ENCODE peak calls at places on chromosomes 7 and 10, in five cellular contexts. Y is astrocyte, U is IMR-90, C is endodermal cell, B is cardiac muscle cell. F is an unnamed sample.
A peak's percentile ranks its signal among the peaks of the same experiment; 100 is the strongest.

GRCh38 chr7:1698951-1699350 is 28.9 kb downstream of the ELFN1 start:
- DNase-seq in Y (no peak), U (no peak), C (no peak), B (no peak), F (no peak)

GRCh38 chr7:102260856-102261255 is 25.8 kb upstream of the SH2B2 start:
- DNase-seq in Y (peak; percentile 44), U (peak; percentile 68), C (peak; percentile 71), B (peak; percentile 74), F (no peak)

GRCh38 chr10:43417950-43418768 is 9.2 kb upstream of the HNRNPF start:
- DNase-seq in Y (no peak), U (no peak), C (no peak), B (no peak), F (no peak)

GRCh38 chr10:132877473-132877872 is 64.9 kb downstream of the CFAP46 start:
- DNase-seq in Y (no peak), U (no peak), C (peak; percentile 22), B (no peak), F (peak; percentile 75)

GRCh38 chr10:1198453-1199344 is 142.5 kb downstream of the WDR37 start:
- DNase-seq in Y (no peak), U (no peak), C (peak; percentile 89), B (peak; percentile 10), F (peak; percentile 54)

GRCh38 chr7:100965723-100966541 is 3.4 kb upstream of the MUC12 start:
- DNase-seq in Y (no peak), U (no peak), C (peak; percentile 100), B (peak; percentile 94), F (peak; percentile 93)

GRCh38 chr10:22617516-22617915 is 96.9 kb downstream of the PIP4K2A start:
- DNase-seq in Y (no peak), U (no peak), C (no peak), B (no peak), F (no peak)

GRCh38 chr10:95391570-95392249 is 100.9 kb upstream of the PDLIM1 start:
- DNase-seq in Y (peak; percentile 39), U (peak; percentile 46), C (peak; percentile 86), B (peak; percentile 68), F (peak; percentile 86)

GRCh38 chr10:114389429-114389828 is 14.9 kb downstream of the AFAP1L2 start:
- DNase-seq in Y (peak; percentile 82), U (peak; percentile 52), C (no peak), B (no peak), F (no peak)

GRCh38 chr7:46352335-46352954 is 431.4 kb upstream of the IGFBP3 start:
- DNase-seq in Y (peak; percentile 40), U (peak; percentile 72), C (peak; percentile 84), B (peak; percentile 80), F (no peak)

GRCh38 chr10:114017266-114017665 is 26.4 kb upstream of the ADRB1 start:
- DNase-seq in Y (no peak), U (no peak), C (no peak), B (no peak), F (no peak)

GRCh38 chr10:60827791-60828488 is 49.7 kb downstream of the CDK1 start:
- DNase-seq in Y (peak; percentile 93), U (peak; percentile 86), C (no peak), B (no peak), F (no peak)

GRCh38 chr10:128064615-128065580 is 61.3 kb downstream of the MKI67 start:
- DNase-seq in Y (peak; percentile 92), U (peak; percentile 49), C (no peak), B (no peak), F (no peak)

GRCh38 chr7:21461282-21461681 is 33.4 kb downstream of the SP4 start:
- DNase-seq in Y (no peak), U (no peak), C (no peak), B (no peak), F (no peak)

GRCh38 chr7:142303650-142304049 is 45.8 kb upstream of the PRSS58 start:
- DNase-seq in Y (no peak), U (no peak), C (peak; percentile 73), B (peak; percentile 58), F (no peak)

GRCh38 chr10:118955531-118956252 is 73.8 kb upstream of the NANOS1 start:
- DNase-seq in Y (no peak), U (no peak), C (peak; percentile 56), B (no peak), F (peak; percentile 23)

GRCh38 chr7:33831389-33832118 is 73.8 kb upstream of the BMPER start:
- DNase-seq in Y (no peak), U (no peak), C (no peak), B (no peak), F (no peak)

GRCh38 chr10:63268798-63269503 is 135.8 kb downstream of the NRBF2 start:
- DNase-seq in Y (peak; percentile 97), U (peak; percentile 97), C (peak; percentile 91), B (peak; percentile 93), F (peak; percentile 88)

GRCh38 chr10:69465457-69466157 is 14.3 kb downstream of the TSPAN15 start:
- DNase-seq in Y (no peak), U (no peak), C (no peak), B (no peak), F (no peak)

GRCh38 chr7:22403344-22403743 is 46.4 kb upstream of the RAPGEF5 start:
- DNase-seq in Y (no peak), U (no peak), C (no peak), B (no peak), F (no peak)

GRCh38 chr10:105354010-105354409 is 712.9 kb downstream of the SORCS3 start:
- DNase-seq in Y (no peak), U (no peak), C (no peak), B (no peak), F (no peak)

GRCh38 chr7:73768661-73769480 is 1.2 kb downstream of the CLDN3 start:
- DNase-seq in Y (no peak), U (no peak), C (peak; percentile 59), B (no peak), F (no peak)

GRCh38 chr10:73931767-73932624 is 21.1 kb downstream of the PLAU start:
- DNase-seq in Y (no peak), U (no peak), C (peak; percentile 87), B (no peak), F (no peak)

GRCh38 chr10:63166742-63167258 is 33.7 kb downstream of the NRBF2 start:
- DNase-seq in Y (peak; percentile 56), U (peak; percentile 85), C (no peak), B (peak; percentile 78), F (no peak)

GRCh38 chr10:11035318-11035920 is 17.7 kb downstream of the CELF2 start:
- DNase-seq in Y (peak; percentile 80), U (peak; percentile 79), C (peak; percentile 76), B (no peak), F (no peak)

GRCh38 chr7:1536768-1537630 is 6.5 kb downstream of the MAFK start:
- DNase-seq in Y (peak; percentile 97), U (peak; percentile 99), C (peak; percentile 94), B (peak; percentile 94), F (peak; percentile 98)

GRCh38 chr10:132678436-132679216 is 107.3 kb downstream of the NKX6-2 start:
- DNase-seq in Y (no peak), U (no peak), C (peak; percentile 21), B (no peak), F (peak; percentile 75)

GRCh38 chr7:43869898-43870240 is 552 bp upstream of the MRPS24 start:
- DNase-seq in Y (peak; percentile 95), U (peak; percentile 96), C (no peak), B (no peak), F (no peak)

GRCh38 chr10:129769381-129770116 is 194.5 kb downstream of the EBF3 start:
- DNase-seq in Y (no peak), U (no peak), C (peak; percentile 26), B (no peak), F (peak; percentile 76)

GRCh38 chr7:29207469-29207868 is 12.9 kb downstream of the CHN2 start:
- DNase-seq in Y (peak; percentile 27), U (no peak), C (no peak), B (no peak), F (no peak)

GRCh38 chr7:44587843-44588711 is 6.0 kb upstream of the TMED4 start:
- DNase-seq in Y (peak; percentile 28), U (peak; percentile 66), C (no peak), B (peak; percentile 41), F (no peak)

GRCh38 chr10:120436431-120437142 is 20.4 kb upstream of the PLPP4 start:
- DNase-seq in Y (no peak), U (no peak), C (no peak), B (no peak), F (no peak)
- TF ChIP-seq CTCF in Y (no peak), U (no peak), C (no peak), B (peak; percentile 12), F (no peak)

DNA sequence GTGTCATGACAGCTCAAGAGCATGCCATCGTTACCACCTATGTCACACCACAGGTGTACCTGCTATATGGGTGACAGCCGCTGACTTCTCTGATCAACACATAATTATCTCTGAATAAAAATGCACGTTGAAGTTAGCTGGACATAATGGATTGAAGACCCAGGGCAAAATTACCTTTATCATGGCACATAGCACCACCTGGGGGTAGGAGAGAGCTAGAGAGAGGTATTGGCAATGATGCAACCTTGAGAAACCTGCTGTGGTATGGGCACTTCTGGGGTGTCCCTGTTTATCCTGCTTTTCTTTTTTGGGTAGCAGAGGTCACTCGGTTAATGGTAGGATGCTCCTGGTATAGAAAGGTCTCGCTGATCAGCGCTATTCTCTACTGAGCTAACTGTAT is 323.3 kb downstream of the TFEC start:
- DNase-seq in Y (no peak), U (peak; percentile 5), C (peak; percentile 66), B (peak; percentile 38), F (no peak)
- TF ChIP-seq CTCF in Y (peak; percentile 18), U (peak; percentile 17), C (peak; percentile 76), B (peak; percentile 27), F (peak; percentile 45)

GRCh38 chr7:152435384-152436278 is at the start of gene KMT2C:
- DNase-seq in Y (no peak), U (peak; percentile 43), C (peak; percentile 78), B (peak; percentile 85), F (no peak)

GRCh38 chr7:152430857-152431256 is 4.9 kb downstream of the KMT2C start:
- DNase-seq in Y (peak; percentile 50), U (no peak), C (no peak), B (no peak), F (no peak)

GRCh38 chr7:152442330-152442835 is 6.6 kb upstream of the KMT2C start:
- DNase-seq in Y (no peak), U (no peak), C (no peak), B (no peak), F (no peak)

DNA sequence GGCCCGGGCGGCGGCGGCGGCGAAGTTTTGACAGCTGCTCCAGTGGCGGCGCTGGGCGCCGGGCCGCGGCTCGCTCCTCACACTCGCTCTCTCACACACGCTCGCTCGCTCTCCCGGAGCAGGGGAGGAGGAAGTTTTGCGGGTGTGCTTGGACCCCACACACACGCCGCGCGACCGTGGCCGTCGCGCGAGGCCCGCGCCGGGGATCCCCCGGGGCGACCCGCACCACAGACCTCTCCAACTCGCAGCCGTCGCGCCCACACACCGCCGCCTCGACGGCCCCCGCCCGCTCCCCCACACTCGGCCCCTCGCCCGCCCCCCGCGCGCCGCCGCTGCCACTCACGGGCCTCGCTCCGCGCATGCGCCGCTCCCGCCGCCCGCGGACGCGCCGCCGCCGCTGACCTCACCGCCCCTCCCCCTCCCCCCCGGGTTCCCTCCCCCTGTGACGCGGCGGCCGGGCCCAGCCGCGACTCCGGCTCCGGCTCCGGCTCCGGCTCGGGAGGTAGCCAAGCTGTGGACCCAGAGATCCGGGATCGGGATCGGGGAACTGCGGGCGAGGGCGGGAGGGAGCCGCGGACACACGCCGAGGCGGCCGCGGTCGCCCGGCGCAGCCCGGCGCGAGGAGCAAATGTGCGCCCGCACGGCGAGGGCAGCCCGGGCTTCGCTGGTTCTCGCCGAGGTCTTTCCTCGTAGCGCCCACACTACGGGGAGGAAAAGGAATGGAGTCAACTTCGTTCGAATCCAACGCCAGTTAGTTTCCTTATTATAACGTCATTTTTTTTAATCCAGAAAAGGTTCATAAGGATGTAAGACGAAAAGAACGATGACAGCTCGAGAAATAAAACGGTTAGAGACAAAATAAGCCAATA is 710 bp upstream of the KMT2C start:
- DNase-seq in Y (peak; percentile 82), U (peak; percentile 89), C (peak; percentile 99), B (peak; percentile 95), F (peak; percentile 98)
- TF ChIP-seq CTCF in Y (no peak), U (no peak), C (no peak), B (no peak), F (no peak)

GRCh38 chr7:55180821-55181542 is 162.2 kb downstream of the EGFR start:
- DNase-seq in Y (no peak), U (no peak), C (no peak), B (no peak), F (no peak)
- TF ChIP-seq CTCF in Y (no peak), U (no peak), C (no peak), B (no peak), F (no peak)

F was measured in osteocyte.